ENCODE peak calls at places on chromosomes 6 and 20, in four cellular contexts. Z, R, J and Q are unnamed samples.

GRCh38 chr6:35139924-35140524 is 1.1 kb downstream of the TCP11 start:
- DNase-seq in Z (no peak), R (no peak), J (peak; percentile 72), Q (peak; percentile 81)

GRCh38 chr6:94238868-94239267 is 819.5 kb upstream of the EPHA7 start:
- DNase-seq in Z (no peak), R (no peak), J (no peak), Q (no peak)

GRCh38 chr6:90237350-90237990 is 59.2 kb downstream of the BACH2 start:
- DNase-seq in Z (no peak), R (no peak), J (no peak), Q (no peak)

GRCh38 chr6:11971154-11971553 is 41.0 kb upstream of the HIVEP1 start:
- DNase-seq in Z (no peak), R (peak; percentile 16), J (no peak), Q (no peak)

GRCh38 chr6:42138630-42139619 is 3.5 kb downstream of the C6orf132 start:
- DNase-seq in Z (no peak), R (no peak), J (peak; percentile 49), Q (peak; percentile 43)

GRCh38 chr6:107665386-107665785 is 158.7 kb downstream of the SCML4 start:
- DNase-seq in Z (no peak), R (no peak), J (no peak), Q (no peak)

GRCh38 chr20:20824924-20825584 is 112.6 kb upstream of the RALGAPA2 start:
- DNase-seq in Z (no peak), R (peak; percentile 46), J (peak; percentile 68), Q (peak; percentile 74)

GRCh38 chr6:158219229-158219628 is 51.1 kb downstream of the GTF2H5 start:
- DNase-seq in Z (peak; percentile 92), R (peak; percentile 39), J (no peak), Q (no peak)

GRCh38 chr6:107460074-107460631 is 789 bp upstream of the PDSS2 start:
- DNase-seq in Z (peak; percentile 2), R (no peak), J (no peak), Q (no peak)

GRCh38 chr20:61263084-61263695 is 11.1 kb downstream of the CDH4 start:
- DNase-seq in Z (no peak), R (no peak), J (no peak), Q (no peak)

GRCh38 chr6:161212902-161213301 is 61.0 kb downstream of the AGPAT4 start:
- DNase-seq in Z (no peak), R (no peak), J (no peak), Q (no peak)

GRCh38 chr6:137011406-137011805 is 33.4 kb downstream of the IL20RA start:
- DNase-seq in Z (no peak), R (no peak), J (no peak), Q (no peak)

GRCh38 chr6:27251672-27252251 is 4.3 kb downstream of the PRSS16 start:
- DNase-seq in Z (peak; percentile 80), R (peak; percentile 87), J (peak; percentile 22), Q (peak; percentile 53)

GRCh38 chr6:165910184-165910583 is 247.1 kb upstream of the PDE10A start:
- DNase-seq in Z (no peak), R (no peak), J (no peak), Q (no peak)

GRCh38 chr20:35776513-35777101 is 4.8 kb downstream of the PHF20 start:
- DNase-seq in Z (no peak), R (no peak), J (peak; percentile 38), Q (peak; percentile 60)

GRCh38 chr6:38730136-38730862 is 15.2 kb downstream of the DNAH8 start:
- DNase-seq in Z (no peak), R (no peak), J (no peak), Q (no peak)

GRCh38 chr20:19735446-19735845 is 22.6 kb upstream of the RIN2 start:
- DNase-seq in Z (peak; percentile 84), R (peak; percentile 77), J (no peak), Q (peak; percentile 76)

GRCh38 chr6:167523426-167523825 is 198.5 kb downstream of the TTLL2 start:
- DNase-seq in Z (no peak), R (no peak), J (no peak), Q (no peak)

GRCh38 chr20:10111144-10111771 is 76.5 kb downstream of the ANKEF1 start:
- DNase-seq in Z (no peak), R (no peak), J (no peak), Q (no peak)

GRCh38 chr20:50354690-50355592 is 155.2 kb upstream of the PTPN1 start:
- DNase-seq in Z (peak; percentile 63), R (no peak), J (no peak), Q (peak; percentile 36)

GRCh38 chr6:32127409-32127716 is 683 bp downstream of the ATF6B start:
- DNase-seq in Z (no peak), R (no peak), J (no peak), Q (no peak)

GRCh38 chr6:135224037-135224647 is 43.0 kb downstream of the MYB start:
- DNase-seq in Z (no peak), R (no peak), J (no peak), Q (no peak)

GRCh38 chr20:46099491-46100287 is 9.9 kb upstream of the NCOA5 start:
- DNase-seq in Z (no peak), R (no peak), J (no peak), Q (no peak)

GRCh38 chr20:39605908-39606307 is 643.8 kb downstream of the DHX35 start:
- DNase-seq in Z (peak; percentile 25), R (no peak), J (no peak), Q (no peak)

GRCh38 chr20:46520976-46521579 is 7.7 kb upstream of the ZNF334 start:
- DNase-seq in Z (no peak), R (peak; percentile 28), J (peak; percentile 81), Q (peak; percentile 85)

GRCh38 chr6:154567695-154568220 is 57.3 kb upstream of the CNKSR3 start:
- DNase-seq in Z (no peak), R (no peak), J (no peak), Q (peak; percentile 11)

GRCh38 chr6:36246511-36247268 is 23.2 kb upstream of the PNPLA1 start:
- DNase-seq in Z (no peak), R (no peak), J (no peak), Q (no peak)

GRCh38 chr6:89436226-89436625 is 3.3 kb downstream of the ANKRD6 start:
- DNase-seq in Z (peak; percentile 43), R (no peak), J (no peak), Q (no peak)

GRCh38 chr6:44431118-44431725 is 43.7 kb downstream of the CDC5L start:
- DNase-seq in Z (no peak), R (no peak), J (peak; percentile 45), Q (peak; percentile 66)

GRCh38 chr20:47925603-47926002 is 140.3 kb upstream of the SULF2 start:
- DNase-seq in Z (peak; percentile 60), R (no peak), J (no peak), Q (no peak)

GRCh38 chr6:126180585-126180984 is 159.3 kb upstream of the CENPW start:
- DNase-seq in Z (peak; percentile 95), R (peak; percentile 15), J (no peak), Q (no peak)

GRCh38 chr6:118735320-118735719 is 83.9 kb upstream of the CEP85L start:
- DNase-seq in Z (no peak), R (no peak), J (no peak), Q (peak; percentile 36)

GRCh38 chr6:16681260-16681873 is 79.9 kb downstream of the ATXN1 start:
- DNase-seq in Z (peak; percentile 93), R (peak; percentile 42), J (no peak), Q (no peak)

GRCh38 chr6:47169785-47170685 is 127.9 kb upstream of the ADGRF1 start:
- DNase-seq in Z (peak; percentile 97), R (no peak), J (no peak), Q (no peak)

GRCh38 chr6:158408552-158409130 is 96.4 kb downstream of the TULP4 start:
- DNase-seq in Z (no peak), R (no peak), J (no peak), Q (no peak)

GRCh38 chr6:88587158-88587537 is 376.3 kb downstream of the RNGTT start:
- DNase-seq in Z (no peak), R (no peak), J (no peak), Q (no peak)